ENCODE peak calls at places on chromosomes 11 and 22, in seven cellular contexts. X is foreskin melanocyte, V is NCI-H1105 treated with DMSO at 0.1 percent for 48 hours, L is NCI-H2081, F is D341Med, B is kidney epithelial cell, O is iris pigment epithelial cell. W is an unnamed sample.

GRCh38 chr22:21000215-21000986 is 1.5 kb downstream of the THAP7 start:
- DNase-seq in X (no peak), V (no peak), L (peak; percentile 62), F (no peak), B (no peak), O (no peak), W (no peak)

GRCh38 chr22:47837703-47838102 is 1075.3 kb downstream of the TBC1D22A start:
- DNase-seq in X (no peak), V (peak; percentile 27), L (no peak), F (no peak), B (no peak), O (peak; percentile 27), W (peak; percentile 6)

GRCh38 chr11:130042093-130042591 is 27.6 kb upstream of the APLP2 start:
- DNase-seq in X (no peak), V (no peak), L (peak; percentile 56), F (no peak), B (peak; percentile 94), O (peak; percentile 99), W (no peak)

GRCh38 chr11:2269601-2270321 is 627 bp downstream of the ASCL2 start:
- DNase-seq in X (no peak), V (peak; percentile 76), L (peak; percentile 48), F (peak; percentile 46), B (peak; percentile 5), O (peak; percentile 69), W (no peak)

GRCh38 chr11:57792060-57792541 is 30.5 kb downstream of the CTNND1 start:
- DNase-seq in X (no peak), V (no peak), L (no peak), F (no peak), B (no peak), O (peak; percentile 76), W (no peak)

GRCh38 chr11:79902493-79902892 is 461.7 kb upstream of the TENM4 start:
- DNase-seq in X (no peak), V (no peak), L (no peak), F (no peak), B (peak; percentile 70), O (peak; percentile 0), W (no peak)

GRCh38 chr11:99352642-99353041 is 331.9 kb downstream of the CNTN5 start:
- DNase-seq in X (no peak), V (no peak), L (no peak), F (no peak), B (no peak), O (no peak), W (no peak)

GRCh38 chr22:25219948-25220442 is 556 bp downstream of the CRYBB2 start:
- DNase-seq in X (no peak), V (peak; percentile 70), L (peak; percentile 84), F (no peak), B (no peak), O (no peak), W (peak; percentile 88)

GRCh38 chr22:50144005-50144614 is 26.4 kb upstream of the PANX2 start:
- DNase-seq in X (no peak), V (no peak), L (no peak), F (peak; percentile 22), B (no peak), O (no peak), W (no peak)

GRCh38 chr11:36027731-36028130 is 83.9 kb downstream of the LDLRAD3 start:
- DNase-seq in X (no peak), V (no peak), L (no peak), F (no peak), B (no peak), O (no peak), W (no peak)

GRCh38 chr11:120182790-120183491 is 27.9 kb upstream of the OAF start:
- DNase-seq in X (no peak), V (peak; percentile 33), L (no peak), F (peak; percentile 43), B (no peak), O (no peak), W (no peak)

GRCh38 chr22:49959782-49960158 is 802 bp upstream of the PIM3 start:
- DNase-seq in X (no peak), V (no peak), L (no peak), F (no peak), B (no peak), O (no peak), W (no peak)

GRCh38 chr11:117335399-117335798 is 7.7 kb downstream of the CEP164 start:
- DNase-seq in X (no peak), V (no peak), L (no peak), F (no peak), B (no peak), O (no peak), W (no peak)

GRCh38 chr11:121933694-121934093 is 182.3 kb downstream of the BLID start:
- DNase-seq in X (no peak), V (no peak), L (no peak), F (no peak), B (no peak), O (peak; percentile 38), W (no peak)

GRCh38 chr11:67387074-67387473 is 4.7 kb upstream of the RAD9A start:
- DNase-seq in X (no peak), V (no peak), L (no peak), F (no peak), B (no peak), O (no peak), W (no peak)

GRCh38 chr11:134223066-134223465 is 701 bp downstream of the NCAPD3 start:
- DNase-seq in X (no peak), V (peak; percentile 26), L (no peak), F (no peak), B (no peak), O (no peak), W (no peak)

GRCh38 chr11:66412110-66412509 is 8.7 kb upstream of the NPAS4 start:
- DNase-seq in X (no peak), V (no peak), L (no peak), F (no peak), B (no peak), O (no peak), W (no peak)

GRCh38 chr22:41482319-41482935 is 13.5 kb downstream of the ACO2 start:
- DNase-seq in X (peak; percentile 28), V (no peak), L (no peak), F (no peak), B (no peak), O (peak; percentile 69), W (no peak)

GRCh38 chr22:28075260-28075981 is 156.4 kb upstream of the PITPNB start:
- DNase-seq in X (peak; percentile 24), V (no peak), L (no peak), F (peak; percentile 47), B (peak; percentile 26), O (peak; percentile 85), W (no peak)

W was measured in NCI-H1436.